ENCODE peak calls at places on chromosomes 3 and 15, in seven cellular contexts. A, T, X, G, R, P and U are unnamed samples.

GRCh38 chr3:187165144-187165543 is 25.8 kb upstream of the RPL39L start:
- DNase-seq in R (peak; percentile 45), X (peak; percentile 25), T (peak; percentile 62), A (no peak), G (no peak), P (peak; percentile 13), U (peak; percentile 54)

GRCh38 chr3:39707314-39707909 is 102.0 kb upstream of the MYRIP start:
- DNase-seq in X (no peak), P (no peak), T (peak; percentile 65), G (no peak), R (peak; percentile 29), A (no peak), U (peak; percentile 15)

GRCh38 chr3:129621626-129622417 is 15.3 kb upstream of the PLXND1 start:
- DNase-seq in R (no peak), A (peak; percentile 71), G (no peak), P (no peak), T (peak; percentile 75), X (no peak), U (no peak)

GRCh38 chr3:36944641-36945270 is at the start of gene TRANK1:
- DNase-seq in G (peak; percentile 94), T (peak; percentile 35), X (no peak), A (peak; percentile 93), R (no peak), P (peak; percentile 61), U (peak; percentile 42)

GRCh38 chr15:63077952-63078351 is 35.4 kb downstream of the TPM1 start:
- DNase-seq in G (no peak), P (no peak), X (no peak), R (no peak), A (no peak), T (no peak), U (no peak)

GRCh38 chr3:21326704-21327103 is 424.3 kb downstream of the ZNF385D start:
- DNase-seq in T (peak; percentile 2), X (no peak), R (no peak), P (no peak), A (no peak), G (no peak), U (no peak)

GRCh38 chr3:108239082-108239481 is 16.9 kb upstream of the IFT57 start:
- DNase-seq in G (no peak), R (no peak), P (no peak), X (no peak), T (no peak), A (no peak), U (no peak)

GRCh38 chr3:123568034-123568433 is 16.8 kb downstream of the HACD2 start:
- DNase-seq in P (no peak), X (no peak), G (no peak), T (no peak), A (no peak), R (no peak), U (no peak)

GRCh38 chr3:97481416-97481815 is 283.1 kb upstream of the ARL6 start:
- DNase-seq in P (no peak), G (no peak), T (no peak), X (no peak), R (no peak), A (no peak), U (no peak)

GRCh38 chr3:56238299-56238698 is 230.0 kb downstream of the ERC2 start:
- DNase-seq in G (no peak), A (no peak), T (no peak), X (no peak), R (no peak), P (no peak), U (no peak)

GRCh38 chr15:97870771-97871170 is 89.7 kb upstream of the ARRDC4 start:
- DNase-seq in G (no peak), P (no peak), X (no peak), R (no peak), A (no peak), T (no peak), U (no peak)

GRCh38 chr3:196793224-196793623 is 53.6 kb downstream of the PAK2 start:
- DNase-seq in P (no peak), X (peak; percentile 73), R (peak; percentile 29), G (no peak), T (peak; percentile 92), A (no peak), U (peak; percentile 25)

GRCh38 chr3:114892880-114893279 is 254.2 kb downstream of the ZBTB20 start:
- DNase-seq in A (no peak), R (no peak), G (no peak), X (no peak), P (no peak), T (no peak), U (no peak)

GRCh38 chr3:194327414-194328079 is 23.6 kb downstream of the CPN2 start:
- DNase-seq in P (no peak), T (no peak), G (no peak), A (no peak), X (no peak), R (peak; percentile 56), U (no peak)

GRCh38 chr3:12901631-12902045 is 60.3 kb upstream of the RPL32 start:
- DNase-seq in A (peak; percentile 74), T (no peak), X (no peak), R (no peak), G (no peak), P (no peak), U (no peak)

GRCh38 chr3:68973635-68974034 is 39.8 kb downstream of the EOGT start:
- DNase-seq in R (no peak), T (no peak), G (peak; percentile 47), P (no peak), A (no peak), X (no peak), U (no peak)

GRCh38 chr3:14429237-14429636 is 26.8 kb downstream of the SLC6A6 start:
- DNase-seq in R (no peak), P (no peak), T (no peak), A (no peak), X (no peak), G (no peak), U (no peak)

GRCh38 chr15:90227336-90227735 is 6.4 kb downstream of the CIB1 start:
- DNase-seq in P (no peak), T (no peak), G (no peak), A (no peak), X (no peak), R (no peak), U (no peak)

GRCh38 chr15:40843885-40844542 is at the start of gene SPINT1:
- DNase-seq in R (no peak), T (no peak), P (peak; percentile 40), A (no peak), G (no peak), X (no peak), U (peak; percentile 73)

GRCh38 chr15:35293353-35294130 is 208.4 kb upstream of the NANOGP8 start:
- DNase-seq in A (no peak), T (peak; percentile 81), X (no peak), R (peak; percentile 86), G (no peak), P (peak; percentile 7), U (no peak)

GRCh38 chr3:58299839-58300516 is 6.1 kb upstream of the RPP14 start:
- DNase-seq in R (no peak), A (no peak), G (no peak), T (peak; percentile 70), X (no peak), P (no peak), U (no peak)

GRCh38 chr3:141143546-141143945 is 88.1 kb upstream of the PXYLP1 start:
- DNase-seq in A (no peak), T (no peak), R (no peak), X (no peak), P (no peak), G (no peak), U (no peak)

GRCh38 chr3:75395601-75396315 is 268.4 kb upstream of the FRG2C start:
- DNase-seq in G (no peak), R (no peak), T (no peak), A (no peak), X (no peak), P (no peak), U (no peak)

GRCh38 chr3:86708908-86709307 is 282.0 kb downstream of the VGLL3 start:
- DNase-seq in A (no peak), X (no peak), T (no peak), R (no peak), G (no peak), P (no peak), U (no peak)

GRCh38 chr15:77148191-77148590 is 77.3 kb upstream of the TSPAN3 start:
- DNase-seq in A (no peak), R (no peak), T (no peak), G (no peak), X (no peak), P (no peak), U (no peak)
- TF ChIP-seq CTCF in A (no peak), R (no peak), T (no peak), G (no peak), X (no peak), P (no peak), U (no peak)

GRCh38 chr15:68558318-68559305 is 20.2 kb upstream of the CORO2B start:
- DNase-seq in A (peak; percentile 67), R (no peak), X (no peak), G (no peak), T (no peak), P (no peak), U (no peak)
- H3K4me3 ChIP-seq in A (no peak overlapping the region), R (no peak overlapping the region), X (peak overlapping the region; percentile 30), G (peak overlapping the region; percentile 45), T (no peak overlapping the region), P (no peak overlapping the region), U (peak overlapping the region; percentile 25)

GRCh38 chr3:134854285-134854684 is 59.2 kb downstream of the EPHB1 start:
- DNase-seq in P (no peak), G (no peak), R (no peak), T (no peak), X (no peak), A (no peak), U (no peak)

GRCh38 chr3:134849561-134849960 is 54.5 kb downstream of the EPHB1 start:
- DNase-seq in X (no peak), T (no peak), P (no peak), A (no peak), R (no peak), G (no peak), U (no peak)

GRCh38 chr3:134850761-134851160 is 55.7 kb downstream of the EPHB1 start:
- DNase-seq in A (no peak), X (no peak), G (no peak), T (peak; percentile 30), P (no peak), R (no peak), U (no peak)

GRCh38 chr3:134852132-134852531 is 57.1 kb downstream of the EPHB1 start:
- DNase-seq in A (no peak), G (no peak), P (no peak), X (no peak), T (no peak), R (no peak), U (no peak)

GRCh38 chr3:134852893-134853351 is 57.9 kb downstream of the EPHB1 start:
- DNase-seq in T (no peak), G (no peak), R (no peak), A (peak; percentile 81), X (no peak), P (peak; percentile 31), U (no peak)
- TF ChIP-seq POLR2AphosphoS5 in T (no peak), G (no peak), R (no peak), A (peak; percentile 23), X (no peak), P (no peak), U (no peak)

DNA sequence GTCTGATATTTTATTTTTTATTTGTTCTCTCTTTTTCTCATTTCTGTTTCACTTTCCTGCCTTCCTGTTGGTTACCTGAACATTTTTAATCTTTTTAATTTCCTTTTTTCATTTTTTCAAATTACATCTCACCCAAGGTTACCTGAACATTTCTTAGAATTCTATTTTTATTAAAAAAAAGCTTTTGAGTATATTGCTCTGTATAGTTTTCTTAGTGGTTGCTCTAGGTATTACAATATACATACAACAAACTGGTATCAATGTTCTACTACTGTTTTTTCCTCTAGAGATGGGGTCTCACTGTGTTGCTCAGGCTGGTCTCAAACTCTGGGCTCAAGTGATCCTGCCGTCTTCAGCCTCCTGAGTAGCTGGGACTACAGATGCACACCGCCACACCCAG is 79.4 kb downstream of the DHX30 start:
- DNase-seq in P (no peak), X (no peak), R (no peak), A (no peak), T (no peak), G (no peak), U (no peak)
- TF ChIP-seq CTCF in P (no peak), X (no peak), R (no peak), A (no peak), T (no peak), G (no peak), U (no peak)